ENCODE peak calls at places on chromosomes 3 and 15, in ten cellular contexts. One of them, this sample, is unnamed. For H3K9me3, the result is how much of the 10 kb centered on the place peaks cover.

GRCh38 chr3:104885214-104885814 is 481.4 kb upstream of the ALCAM start:
- DNase-seq in uterus: no peak
- DNase-seq in AG04450: no peak
- DNase-seq in H9: no peak
- DNase-seq in cardiac muscle cell: no peak
- DNase-seq in left ventricle myocardium inferior: no peak
- DNase-seq in lower lobe of right lung: no peak
- DNase-seq in hepatocyte: no peak
- DNase-seq in body of pancreas: no peak
- DNase-seq in gastrocnemius medialis: no peak
- DNase-seq in this sample: no peak

GRCh38 chr3:56937580-56937979 is 122.9 kb upstream of the SPATA12 start:
- DNase-seq in uterus: no peak
- DNase-seq in left ventricle myocardium inferior: no peak
- DNase-seq in gastrocnemius medialis: no peak
- DNase-seq in AG04450: no peak
- DNase-seq in hepatocyte: no peak
- DNase-seq in cardiac muscle cell: no peak
- DNase-seq in body of pancreas: no peak
- DNase-seq in H9: no peak
- DNase-seq in lower lobe of right lung: no peak
- DNase-seq in this sample: no peak

GRCh38 chr3:148221303-148221702 is 476.4 kb upstream of the AGTR1 start:
- DNase-seq in H9: no peak
- DNase-seq in cardiac muscle cell: no peak
- DNase-seq in gastrocnemius medialis: no peak
- DNase-seq in uterus: no peak
- DNase-seq in body of pancreas: no peak
- DNase-seq in hepatocyte: no peak
- DNase-seq in lower lobe of right lung: no peak
- DNase-seq in AG04450: no peak
- DNase-seq in left ventricle myocardium inferior: no peak
- DNase-seq in this sample: no peak

GRCh38 chr3:131036986-131037385 is 10.3 kb downstream of the NEK11 start:
- DNase-seq in uterus: no peak
- DNase-seq in cardiac muscle cell: no peak
- DNase-seq in H9: no peak
- DNase-seq in AG04450: no peak
- DNase-seq in lower lobe of right lung: no peak
- DNase-seq in gastrocnemius medialis: no peak
- DNase-seq in left ventricle myocardium inferior: no peak
- DNase-seq in body of pancreas: no peak
- DNase-seq in hepatocyte: no peak
- DNase-seq in this sample: no peak

GRCh38 chr3:134197681-134198261 is 52.9 kb downstream of the RYK start:
- DNase-seq in left ventricle myocardium inferior: no peak
- DNase-seq in lower lobe of right lung: no peak
- DNase-seq in body of pancreas: no peak
- DNase-seq in H9: no peak
- DNase-seq in hepatocyte: peak
- DNase-seq in AG04450: peak
- DNase-seq in gastrocnemius medialis: no peak
- DNase-seq in uterus: no peak
- DNase-seq in cardiac muscle cell: peak
- DNase-seq in this sample: no peak

GRCh38 chr3:62007036-62007435 is 366.3 kb downstream of the FEZF2 start:
- DNase-seq in gastrocnemius medialis: no peak
- DNase-seq in hepatocyte: peak
- DNase-seq in body of pancreas: no peak
- DNase-seq in uterus: no peak
- DNase-seq in AG04450: no peak
- DNase-seq in left ventricle myocardium inferior: no peak
- DNase-seq in H9: no peak
- DNase-seq in lower lobe of right lung: no peak
- DNase-seq in cardiac muscle cell: no peak
- DNase-seq in this sample: no peak

GRCh38 chr3:179861292-179861691 is 175.4 kb downstream of the PEX5L start:
- DNase-seq in gastrocnemius medialis: no peak
- DNase-seq in left ventricle myocardium inferior: no peak
- DNase-seq in hepatocyte: no peak
- DNase-seq in cardiac muscle cell: no peak
- DNase-seq in uterus: no peak
- DNase-seq in body of pancreas: no peak
- DNase-seq in AG04450: no peak
- DNase-seq in lower lobe of right lung: no peak
- DNase-seq in H9: no peak
- DNase-seq in this sample: no peak

GRCh38 chr3:21414506-21414905 is 336.5 kb downstream of the ZNF385D start:
- DNase-seq in hepatocyte: no peak
- DNase-seq in gastrocnemius medialis: no peak
- DNase-seq in body of pancreas: no peak
- DNase-seq in cardiac muscle cell: no peak
- DNase-seq in left ventricle myocardium inferior: no peak
- DNase-seq in uterus: no peak
- DNase-seq in H9: no peak
- DNase-seq in AG04450: no peak
- DNase-seq in lower lobe of right lung: no peak
- DNase-seq in this sample: no peak

GRCh38 chr3:194877311-194878119 is 191.8 kb downstream of the FAM43A start:
- DNase-seq in hepatocyte: no peak
- DNase-seq in cardiac muscle cell: no peak
- DNase-seq in body of pancreas: no peak
- DNase-seq in uterus: no peak
- DNase-seq in gastrocnemius medialis: no peak
- DNase-seq in H9: peak
- DNase-seq in lower lobe of right lung: no peak
- DNase-seq in AG04450: no peak
- DNase-seq in left ventricle myocardium inferior: no peak
- DNase-seq in this sample: no peak

GRCh38 chr3:108388136-108389132 is 92.1 kb downstream of the HHLA2 start:
- DNase-seq in H9: no peak
- DNase-seq in gastrocnemius medialis: no peak
- DNase-seq in uterus: no peak
- DNase-seq in left ventricle myocardium inferior: no peak
- DNase-seq in cardiac muscle cell: no peak
- DNase-seq in AG04450: no peak
- DNase-seq in hepatocyte: no peak
- DNase-seq in body of pancreas: peak
- DNase-seq in lower lobe of right lung: no peak
- DNase-seq in this sample: no peak

GRCh38 chr15:51387699-51388041 is 46.2 kb downstream of the GLDN start:
- DNase-seq in hepatocyte: no peak
- DNase-seq in AG04450: no peak
- DNase-seq in body of pancreas: no peak
- DNase-seq in cardiac muscle cell: no peak
- DNase-seq in uterus: no peak
- DNase-seq in left ventricle myocardium inferior: no peak
- DNase-seq in H9: no peak
- DNase-seq in gastrocnemius medialis: no peak
- DNase-seq in lower lobe of right lung: no peak
- DNase-seq in this sample: no peak

GRCh38 chr3:194298331-194299227 is 52.5 kb downstream of the CPN2 start:
- DNase-seq in uterus: no peak
- DNase-seq in lower lobe of right lung: no peak
- DNase-seq in hepatocyte: no peak
- DNase-seq in H9: no peak
- DNase-seq in AG04450: no peak
- DNase-seq in cardiac muscle cell: no peak
- DNase-seq in left ventricle myocardium inferior: no peak
- DNase-seq in gastrocnemius medialis: no peak
- DNase-seq in body of pancreas: no peak
- DNase-seq in this sample: no peak

GRCh38 chr3:150132101-150132749 is 161.5 kb upstream of the PFN2 start:
- DNase-seq in left ventricle myocardium inferior: no peak
- DNase-seq in body of pancreas: no peak
- DNase-seq in AG04450: no peak
- DNase-seq in cardiac muscle cell: no peak
- DNase-seq in lower lobe of right lung: no peak
- DNase-seq in hepatocyte: no peak
- DNase-seq in uterus: no peak
- DNase-seq in H9: no peak
- DNase-seq in gastrocnemius medialis: no peak
- DNase-seq in this sample: no peak

GRCh38 chr3:143525408-143525807 is 322.9 kb downstream of the SLC9A9 start:
- DNase-seq in gastrocnemius medialis: no peak
- DNase-seq in cardiac muscle cell: no peak
- DNase-seq in body of pancreas: no peak
- DNase-seq in left ventricle myocardium inferior: no peak
- DNase-seq in AG04450: no peak
- DNase-seq in lower lobe of right lung: no peak
- DNase-seq in H9: no peak
- DNase-seq in hepatocyte: no peak
- DNase-seq in uterus: no peak
- DNase-seq in this sample: no peak

GRCh38 chr3:118029049-118029448 is 1005.6 kb downstream of the IGSF11 start:
- DNase-seq in hepatocyte: no peak
- DNase-seq in cardiac muscle cell: no peak
- DNase-seq in AG04450: no peak
- DNase-seq in left ventricle myocardium inferior: no peak
- DNase-seq in H9: no peak
- DNase-seq in uterus: no peak
- DNase-seq in gastrocnemius medialis: no peak
- DNase-seq in lower lobe of right lung: no peak
- DNase-seq in body of pancreas: no peak
- DNase-seq in this sample: no peak
- H3K9me3 ChIP-seq in hepatocyte: under half
- H3K9me3 ChIP-seq in cardiac muscle cell: under half
- H3K9me3 ChIP-seq in AG04450: under half
- H3K9me3 ChIP-seq in left ventricle myocardium inferior: half or more
- H3K9me3 ChIP-seq in H9: under half
- H3K9me3 ChIP-seq in uterus: under half
- H3K9me3 ChIP-seq in gastrocnemius medialis: under half
- H3K9me3 ChIP-seq in lower lobe of right lung: under half
- H3K9me3 ChIP-seq in body of pancreas: under half
- H3K9me3 ChIP-seq in this sample: under half

GRCh38 chr3:190321789-190322603 is at the start of gene CLDN1:
- DNase-seq in body of pancreas: peak
- DNase-seq in hepatocyte: peak
- DNase-seq in uterus: peak
- DNase-seq in lower lobe of right lung: peak
- DNase-seq in left ventricle myocardium inferior: peak
- DNase-seq in gastrocnemius medialis: peak
- DNase-seq in AG04450: peak
- DNase-seq in cardiac muscle cell: peak
- DNase-seq in H9: peak
- DNase-seq in this sample: no peak

GRCh38 chr3:190323241-190323617 is 983 bp upstream of the CLDN1 start:
- DNase-seq in left ventricle myocardium inferior: no peak
- DNase-seq in hepatocyte: no peak
- DNase-seq in AG04450: no peak
- DNase-seq in uterus: peak
- DNase-seq in gastrocnemius medialis: no peak
- DNase-seq in lower lobe of right lung: no peak
- DNase-seq in cardiac muscle cell: no peak
- DNase-seq in body of pancreas: peak
- DNase-seq in H9: no peak
- DNase-seq in this sample: no peak

GRCh38 chr3:190320594-190321362 is 1.5 kb downstream of the CLDN1 start:
- DNase-seq in AG04450: no peak
- DNase-seq in lower lobe of right lung: no peak
- DNase-seq in left ventricle myocardium inferior: no peak
- DNase-seq in hepatocyte: no peak
- DNase-seq in body of pancreas: no peak
- DNase-seq in cardiac muscle cell: no peak
- DNase-seq in H9: no peak
- DNase-seq in gastrocnemius medialis: no peak
- DNase-seq in uterus: no peak
- DNase-seq in this sample: no peak

GRCh38 chr3:190319660-190320059 is 2.6 kb downstream of the CLDN1 start:
- DNase-seq in body of pancreas: peak
- DNase-seq in gastrocnemius medialis: no peak
- DNase-seq in H9: no peak
- DNase-seq in hepatocyte: no peak
- DNase-seq in uterus: no peak
- DNase-seq in cardiac muscle cell: no peak
- DNase-seq in left ventricle myocardium inferior: no peak
- DNase-seq in lower lobe of right lung: no peak
- DNase-seq in AG04450: no peak
- DNase-seq in this sample: no peak

DNA sequence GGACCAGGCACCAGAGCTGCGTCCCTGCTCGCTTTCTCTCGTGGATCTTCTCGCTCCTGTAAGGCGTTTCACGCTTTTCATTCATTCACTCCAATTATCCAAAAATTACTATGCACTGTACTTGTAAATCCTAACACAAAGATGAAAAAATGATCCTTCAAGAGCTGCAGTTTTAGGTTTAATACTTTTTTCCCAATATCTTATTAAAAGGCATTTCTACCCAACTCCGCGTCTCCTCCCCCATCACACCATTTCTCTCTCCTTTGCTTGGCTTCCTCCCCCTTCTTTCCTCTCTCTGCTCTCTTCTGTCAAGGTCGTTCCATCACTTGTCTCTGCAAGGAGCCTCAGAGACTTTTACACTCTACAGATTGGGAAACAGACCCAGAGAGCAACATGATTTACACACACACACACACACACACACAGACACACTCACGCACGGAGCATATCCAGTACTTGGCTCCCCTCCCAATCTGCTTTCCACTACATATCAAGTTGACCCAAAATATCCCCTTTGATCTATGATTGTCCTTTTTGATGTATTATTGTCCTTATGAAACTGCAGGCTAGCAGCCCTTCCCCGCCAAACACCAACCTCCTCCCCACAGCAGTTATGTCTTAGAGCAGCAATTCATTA is 476 bp upstream of the CLDN1 start:
- DNase-seq in gastrocnemius medialis: no peak
- DNase-seq in uterus: peak
- DNase-seq in lower lobe of right lung: peak
- DNase-seq in left ventricle myocardium inferior: no peak
- DNase-seq in hepatocyte: no peak
- DNase-seq in cardiac muscle cell: no peak
- DNase-seq in AG04450: no peak
- DNase-seq in H9: no peak
- DNase-seq in body of pancreas: no peak
- DNase-seq in this sample: no peak
- TF ChIP-seq CTCF in gastrocnemius medialis: no peak
- TF ChIP-seq CTCF in uterus: no peak
- TF ChIP-seq CTCF in lower lobe of right lung: peak
- TF ChIP-seq CTCF in left ventricle myocardium inferior: peak
- TF ChIP-seq CTCF in hepatocyte: no peak
- TF ChIP-seq CTCF in cardiac muscle cell: no peak
- TF ChIP-seq CTCF in AG04450: no peak
- TF ChIP-seq CTCF in H9: no peak
- TF ChIP-seq CTCF in body of pancreas: no peak
- TF ChIP-seq CTCF in this sample: peak

GRCh38 chr3:52456169-52456799 is 880 bp downstream of the NISCH start:
- DNase-seq in uterus: peak
- DNase-seq in hepatocyte: peak
- DNase-seq in AG04450: no peak
- DNase-seq in lower lobe of right lung: no peak
- DNase-seq in body of pancreas: peak
- DNase-seq in gastrocnemius medialis: no peak
- DNase-seq in H9: peak
- DNase-seq in left ventricle myocardium inferior: no peak
- DNase-seq in cardiac muscle cell: no peak
- DNase-seq in this sample: no peak
- H3K27ac ChIP-seq in uterus: peak
- H3K27ac ChIP-seq in hepatocyte: peak
- H3K27ac ChIP-seq in AG04450: peak
- H3K27ac ChIP-seq in lower lobe of right lung: peak
- H3K27ac ChIP-seq in body of pancreas: peak
- H3K27ac ChIP-seq in gastrocnemius medialis: peak
- H3K27ac ChIP-seq in H9: no peak
- H3K27ac ChIP-seq in left ventricle myocardium inferior: peak
- H3K27ac ChIP-seq in cardiac muscle cell: peak
- H3K27ac ChIP-seq in this sample: peak

GRCh38 chr3:184135911-184136260 is 728 bp downstream of the EIF2B5 start:
- DNase-seq in left ventricle myocardium inferior: no peak
- DNase-seq in lower lobe of right lung: no peak
- DNase-seq in AG04450: no peak
- DNase-seq in H9: no peak
- DNase-seq in cardiac muscle cell: no peak
- DNase-seq in hepatocyte: no peak
- DNase-seq in uterus: no peak
- DNase-seq in body of pancreas: no peak
- DNase-seq in gastrocnemius medialis: no peak
- DNase-seq in this sample: no peak
- H3K9me3 ChIP-seq in left ventricle myocardium inferior: under half
- H3K9me3 ChIP-seq in lower lobe of right lung: under half
- H3K9me3 ChIP-seq in AG04450: under half
- H3K9me3 ChIP-seq in H9: under half
- H3K9me3 ChIP-seq in cardiac muscle cell: under half
- H3K9me3 ChIP-seq in hepatocyte: under half
- H3K9me3 ChIP-seq in uterus: under half
- H3K9me3 ChIP-seq in body of pancreas: under half
- H3K9me3 ChIP-seq in gastrocnemius medialis: under half
- H3K9me3 ChIP-seq in this sample: under half

This sample was measured in thoracic aorta.